ENCODE peak calls at places on chromosomes 13 and 19, in five cellular contexts. E is skeletal muscle cell; A is effector CD4-positive, alpha-beta T cell; T is cardiac muscle cell; Q is left ventricle myocardium inferior. X is an unnamed sample.

GRCh38 chr13:109427148-109427547 is 359.2 kb downstream of the IRS2 start:
- DNase-seq in E (peak), A (no peak), T (no peak), Q (no peak), X (no peak)

GRCh38 chr19:43687660-43687997 is 17.7 kb upstream of the PLAUR start:
- DNase-seq in E (no peak), A (no peak), T (no peak), Q (no peak), X (no peak)

GRCh38 chr19:40704491-40705361 is 12.0 kb downstream of the COQ8B start:
- DNase-seq in E (no peak), A (no peak), T (no peak), Q (no peak), X (no peak)

GRCh38 chr13:95564948-95565347 is 12.4 kb downstream of the CLDN10 start:
- DNase-seq in E (peak), A (no peak), T (no peak), Q (no peak), X (no peak)

GRCh38 chr19:38264486-38265212 is at the start of gene SPINT2:
- DNase-seq in E (no peak), A (peak), T (peak), Q (no peak), X (peak)

GRCh38 chr13:44049546-44049945 is 169.8 kb downstream of the LACC1 start:
- DNase-seq in E (no peak), A (no peak), T (no peak), Q (no peak), X (peak)

GRCh38 chr13:38630780-38631179 is 56.1 kb upstream of the FREM2 start:
- DNase-seq in E (peak), A (no peak), T (no peak), Q (no peak), X (no peak)

GRCh38 chr13:39317284-39317683 is 279.0 kb downstream of the NHLRC3 start:
- DNase-seq in E (peak), A (no peak), T (no peak), Q (peak), X (no peak)

GRCh38 chr19:52992109-52993004 is 21.4 kb upstream of the ERVV-1 start:
- DNase-seq in E (no peak), A (no peak), T (peak), Q (peak), X (no peak)

GRCh38 chr19:5491565-5491964 is 36.3 kb downstream of the ZNRF4 start:
- DNase-seq in E (no peak), A (no peak), T (no peak), Q (no peak), X (no peak)

GRCh38 chr13:95624020-95624419 is 20.5 kb downstream of the DZIP1 start:
- DNase-seq in E (no peak), A (no peak), T (peak), Q (no peak), X (peak)

GRCh38 chr13:107117327-107118012 is 549.5 kb upstream of the ARGLU1 start:
- DNase-seq in E (no peak), A (no peak), T (no peak), Q (no peak), X (no peak)

GRCh38 chr19:51094696-51095279 is 12.1 kb upstream of the KLK14 start:
- DNase-seq in E (no peak), A (peak), T (peak), Q (no peak), X (no peak)

GRCh38 chr19:38583219-38583984 is 34.4 kb downstream of the MAP4K1 start:
- DNase-seq in E (no peak), A (no peak), T (no peak), Q (no peak), X (no peak)

GRCh38 chr19:54115071-54116063 is at the start of the genes PRPF31 and TFPT:
- DNase-seq in E (peak), A (peak), T (peak), Q (peak), X (peak)

GRCh38 chr19:18193388-18194207 is 580 bp downstream of the MPV17L2 start:
- DNase-seq in E (no peak), A (no peak), T (peak), Q (no peak), X (no peak)

GRCh38 chr13:51834581-51835158 is 10.3 kb downstream of the TMEM272 start:
- DNase-seq in E (no peak), A (no peak), T (no peak), Q (no peak), X (no peak)

GRCh38 chr19:45705710-45706415 is 13.4 kb downstream of the QPCTL start:
- DNase-seq in E (no peak), A (no peak), T (no peak), Q (no peak), X (no peak)

GRCh38 chr13:103812966-103813365 is 746.7 kb upstream of the SLC10A2 start:
- DNase-seq in E (peak), A (no peak), T (no peak), Q (no peak), X (no peak)

GRCh38 chr19:55519461-55520311 is 17.2 kb downstream of the SBK2 start:
- DNase-seq in E (peak), A (no peak), T (no peak), Q (no peak), X (no peak)

GRCh38 chr13:75327132-75327505 is 154.8 kb downstream of the TBC1D4 start:
- DNase-seq in E (no peak), A (no peak), T (no peak), Q (no peak), X (no peak)

GRCh38 chr13:51714663-51715168 is 89.2 kb downstream of the DHRS12 start:
- DNase-seq in E (no peak), A (no peak), T (no peak), Q (no peak), X (no peak)

GRCh38 chr13:102812616-102813287 is 13.8 kb downstream of the BIVM start:
- DNase-seq in E (no peak), A (no peak), T (no peak), Q (no peak), X (no peak)

GRCh38 chr19:46489445-46490272 is 6.0 kb downstream of the PNMA8B start:
- DNase-seq in E (no peak), A (no peak), T (no peak), Q (peak), X (no peak)